ENCODE peak calls at places on chromosomes 11 and 22, in nine cellular contexts. A is AG09309; F is NCI-H345; J is stimulated activated CD4-positive, alpha-beta T cell treated with anti-CD3 and anti-CD28 coated beads, Interleukin-2, amount 100 ng/mL, for 48 hours; S is sciatic nerve; C is retina; G is amniotic stem cell; I is brain microvascular endothelial cell; O is effector memory CD8-positive, alpha-beta T cell. B is an unnamed sample.

GRCh38 chr11:67369801-67370284 is 3.6 kb downstream of the CLCF1 start:
- DNase-seq in A (no peak), O (no peak), G (no peak), F (no peak), C (no peak), J (no peak), I (no peak), S (no peak), B (no peak)

GRCh38 chr11:117828641-117829368 is 4.3 kb upstream of the FXYD2 start:
- DNase-seq in F (no peak), G (no peak), C (no peak), I (peak; percentile 67), A (no peak), S (no peak), O (peak; percentile 77), J (peak; percentile 68), B (peak; percentile 45)

GRCh38 chr11:43765194-43765593 is 84.7 kb downstream of the HSD17B12 start:
- DNase-seq in S (no peak), A (no peak), C (no peak), F (no peak), J (no peak), G (no peak), O (no peak), I (no peak), B (no peak)

GRCh38 chr22:19578180-19579004 is 54.2 kb upstream of the CLDN5 start:
- DNase-seq in I (no peak), J (no peak), F (no peak), A (no peak), C (no peak), S (no peak), G (no peak), O (no peak), B (no peak)

GRCh38 chr22:49968313-49968830 is 7.8 kb downstream of the PIM3 start:
- DNase-seq in O (no peak), I (no peak), C (no peak), F (no peak), S (no peak), A (no peak), G (no peak), J (no peak), B (no peak)

GRCh38 chr11:62539238-62539925 is 7.2 kb downstream of the AHNAK start:
- DNase-seq in S (peak; percentile 82), A (peak; percentile 74), C (no peak), I (peak; percentile 62), J (no peak), F (peak; percentile 23), G (peak; percentile 58), O (peak; percentile 38), B (peak; percentile 51)

GRCh38 chr11:130318031-130318673 is 3.4 kb upstream of the ZBTB44 start:
- DNase-seq in G (no peak), C (no peak), S (no peak), A (no peak), O (no peak), F (no peak), I (no peak), J (no peak), B (no peak)

GRCh38 chr22:19687561-19688300 is 26.6 kb upstream of the SEPTIN5 start:
- DNase-seq in C (no peak), F (peak; percentile 72), S (no peak), A (no peak), J (no peak), I (no peak), G (no peak), O (no peak), B (no peak)

GRCh38 chr11:70824590-70825300 is 426.4 kb downstream of the CTTN start:
- DNase-seq in I (no peak), F (no peak), C (peak; percentile 28), J (no peak), S (no peak), G (no peak), A (no peak), O (no peak), B (no peak)

GRCh38 chr22:32622762-32623147 is 148.1 kb downstream of the FBXO7 start:
- DNase-seq in G (no peak), J (no peak), O (no peak), I (no peak), S (no peak), C (no peak), A (no peak), F (no peak), B (no peak)

GRCh38 chr22:26579331-26579886 is 10.5 kb downstream of the TPST2 start:
- DNase-seq in I (no peak), C (no peak), A (no peak), F (no peak), G (no peak), O (peak; percentile 58), J (no peak), S (no peak), B (peak; percentile 87)

GRCh38 chr11:126716456-126717083 is 284.0 kb downstream of the KIRREL3 start:
- DNase-seq in S (peak; percentile 64), C (peak; percentile 70), G (no peak), I (peak; percentile 36), J (peak; percentile 39), A (no peak), F (peak; percentile 50), O (peak; percentile 29), B (peak; percentile 23)

GRCh38 chr11:2526808-2527381 is 82.1 kb downstream of the KCNQ1 start:
- DNase-seq in S (peak; percentile 68), I (no peak), C (no peak), G (no peak), A (no peak), F (no peak), O (no peak), J (no peak), B (no peak)

GRCh38 chr11:12394601-12395000 is 17.2 kb downstream of the PARVA start:
- DNase-seq in C (no peak), J (no peak), F (no peak), O (no peak), I (no peak), G (no peak), S (no peak), A (no peak), B (no peak)

GRCh38 chr11:43955381-43956118 is 13.1 kb downstream of the C11orf96 start:
- DNase-seq in C (no peak), A (no peak), S (no peak), O (no peak), J (no peak), G (no peak), F (no peak), I (no peak), B (no peak)

GRCh38 chr11:8285228-8285627 is 21.6 kb upstream of the LMO1 start:
- DNase-seq in S (peak; percentile 31), C (no peak), I (no peak), A (no peak), O (no peak), F (no peak), G (no peak), J (no peak), B (no peak)

GRCh38 chr22:42334875-42335512 is 64.5 kb upstream of the TCF20 start:
- DNase-seq in C (no peak), G (no peak), F (no peak), O (no peak), J (no peak), A (no peak), I (no peak), S (no peak), B (no peak)

GRCh38 chr11:69196322-69197169 is 40.8 kb downstream of the SMIM38 start:
- DNase-seq in O (no peak), I (no peak), A (no peak), S (no peak), J (no peak), G (no peak), F (no peak), C (peak; percentile 82), B (no peak)

GRCh38 chr11:59754859-59755700 is at the start of gene STX3:
- DNase-seq in C (peak; percentile 80), J (peak; percentile 48), G (peak; percentile 17), F (peak; percentile 78), S (peak; percentile 68), O (peak; percentile 65), A (peak; percentile 8), I (peak; percentile 40), B (peak; percentile 67)

GRCh38 chr22:36197601-36198146 is 3.9 kb downstream of the APOL4 start:
- DNase-seq in J (no peak), S (no peak), C (peak; percentile 73), I (no peak), F (no peak), G (no peak), O (no peak), A (no peak), B (peak; percentile 29)

GRCh38 chr11:109968299-109968698 is 124.9 kb upstream of the ZC3H12C start:
- DNase-seq in A (no peak), F (no peak), I (no peak), G (no peak), O (no peak), C (no peak), J (no peak), S (no peak), B (no peak)

GRCh38 chr11:64921384-64921783 is 3.1 kb upstream of the PPP2R5B start:
- DNase-seq in S (no peak), O (no peak), G (no peak), C (no peak), I (no peak), F (no peak), J (no peak), A (no peak), B (no peak)

GRCh38 chr11:96339704-96340554 is 3.1 kb downstream of the MAML2 start:
- DNase-seq in S (no peak), F (no peak), G (no peak), A (no peak), O (no peak), C (no peak), I (no peak), J (no peak), B (no peak)

GRCh38 chr11:15170170-15170569 is 55.4 kb downstream of the INSC start:
- DNase-seq in C (no peak), J (no peak), A (no peak), O (no peak), G (no peak), F (no peak), S (no peak), I (no peak), B (no peak)

GRCh38 chr11:830295-831131 is 2.2 kb upstream of the CD151 start:
- DNase-seq in O (peak; percentile 63), F (peak; percentile 88), S (peak; percentile 86), G (no peak), I (peak; percentile 51), J (no peak), A (no peak), C (peak; percentile 88), B (peak; percentile 50)

GRCh38 chr11:64036081-64037026 is 623 bp downstream of the FLRT1 start:
- DNase-seq in I (peak; percentile 11), C (peak; percentile 76), G (no peak), S (no peak), A (no peak), F (peak; percentile 45), J (no peak), O (no peak), B (no peak)

GRCh38 chr11:94740975-94741707 is 27.0 kb upstream of the AMOTL1 start:
- DNase-seq in S (peak; percentile 63), F (peak; percentile 76), O (no peak), A (peak; percentile 28), I (peak; percentile 44), G (peak; percentile 52), C (peak; percentile 83), J (no peak), B (no peak)

GRCh38 chr11:76911415-76911808 is 50.7 kb downstream of the ACER3 start:
- DNase-seq in J (no peak), A (no peak), S (no peak), O (no peak), G (no peak), C (no peak), F (no peak), I (no peak), B (no peak)

GRCh38 chr11:71112990-71113389 is 139.4 kb downstream of the SHANK2 start:
- DNase-seq in O (no peak), F (peak; percentile 70), I (no peak), S (no peak), J (no peak), G (no peak), C (no peak), A (no peak), B (no peak)

GRCh38 chr11:112977620-112978212 is 16.5 kb downstream of the NCAM1 start:
- DNase-seq in C (peak; percentile 32), S (no peak), F (no peak), G (no peak), A (peak; percentile 33), I (no peak), O (no peak), J (no peak), B (no peak)

GRCh38 chr11:126129681-126130671 is 67.3 kb upstream of the CDON start:
- DNase-seq in J (no peak), G (no peak), A (no peak), F (peak; percentile 81), O (no peak), S (no peak), C (peak; percentile 11), I (no peak), B (no peak)

B was measured in CD4-positive, CD25-positive, alpha-beta regulatory T cell.